ENCODE peak calls at places on chromosomes 16 and 17, in eight cellular contexts. F is LNCaP clone FGC, W is OCI-LY7, V is ovary, E is left lung, K is thoracic aorta, R is Calu3, Z is CD14-positive monocyte. G is an unnamed sample.
A peak's percentile ranks its signal among the peaks of the same experiment; 100 is the strongest.

GRCh38 chr17:14776791-14777190 is 475.9 kb downstream of the HS3ST3B1 start:
- DNase-seq in F (no peak), W (no peak), V (no peak), E (no peak), K (no peak), R (no peak), Z (no peak), G (no peak)

GRCh38 chr17:4881761-4882555 is 17.4 kb upstream of the C17orf107 start:
- DNase-seq in F (no peak), W (peak; percentile 65), V (peak; percentile 63), E (no peak), K (no peak), R (peak; percentile 78), Z (no peak), G (no peak)

GRCh38 chr17:9522074-9522473 is 53.5 kb downstream of the STX8 start:
- DNase-seq in F (no peak), W (peak; percentile 24), V (no peak), E (no peak), K (no peak), R (peak; percentile 19), Z (no peak), G (no peak)

GRCh38 chr16:29028457-29029167 is 43.8 kb downstream of the LAT start:
- DNase-seq in F (no peak), W (no peak), V (no peak), E (no peak), K (no peak), R (no peak), Z (no peak), G (peak; percentile 59)

GRCh38 chr17:16423226-16423872 is 8.0 kb downstream of the TRPV2 start:
- DNase-seq in F (no peak), W (no peak), V (no peak), E (no peak), K (no peak), R (no peak), Z (no peak), G (no peak)

GRCh38 chr16:1199342-1200013 is 25.6 kb downstream of the TPSG1 start:
- DNase-seq in F (no peak), W (no peak), V (no peak), E (no peak), K (no peak), R (no peak), Z (no peak), G (no peak)

GRCh38 chr17:44565866-44566443 is 8.7 kb downstream of the FZD2 start:
- DNase-seq in F (no peak), W (no peak), V (no peak), E (no peak), K (no peak), R (no peak), Z (no peak), G (no peak)

GRCh38 chr17:7748098-7748775 is 30.7 kb downstream of the DNAH2 start:
- DNase-seq in F (no peak), W (no peak), V (no peak), E (no peak), K (no peak), R (no peak), Z (no peak), G (no peak)

GRCh38 chr17:38579934-38580333 is 25.8 kb downstream of the SRCIN1 start:
- DNase-seq in F (no peak), W (no peak), V (no peak), E (no peak), K (no peak), R (peak; percentile 94), Z (no peak), G (no peak)

GRCh38 chr17:64172510-64172909 is 42.6 kb upstream of the ERN1 start:
- DNase-seq in F (no peak), W (no peak), V (no peak), E (no peak), K (no peak), R (no peak), Z (no peak), G (no peak)
- TF ChIP-seq CTCF in F (no peak), W (no peak), V (no peak), E (no peak), K (no peak), R (no peak), Z (no peak), G (no peak)

GRCh38 chr17:628089-628488 is 86.5 kb downstream of the VPS53 start:
- DNase-seq in F (no peak), W (no peak), V (no peak), E (no peak), K (no peak), R (no peak), Z (no peak), G (no peak)

GRCh38 chr17:628507-628941 is 86.1 kb downstream of the VPS53 start:
- DNase-seq in F (no peak), W (no peak), V (no peak), E (peak; percentile 43), K (no peak), R (no peak), Z (no peak), G (no peak)

GRCh38 chr17:633133-633532 is 81.5 kb downstream of the VPS53 start:
- DNase-seq in F (no peak), W (no peak), V (no peak), E (no peak), K (no peak), R (no peak), Z (no peak), G (no peak)

GRCh38 chr17:632551-632950 is 82.1 kb downstream of the VPS53 start:
- DNase-seq in F (no peak), W (no peak), V (no peak), E (no peak), K (no peak), R (no peak), Z (no peak), G (no peak)

DNA sequence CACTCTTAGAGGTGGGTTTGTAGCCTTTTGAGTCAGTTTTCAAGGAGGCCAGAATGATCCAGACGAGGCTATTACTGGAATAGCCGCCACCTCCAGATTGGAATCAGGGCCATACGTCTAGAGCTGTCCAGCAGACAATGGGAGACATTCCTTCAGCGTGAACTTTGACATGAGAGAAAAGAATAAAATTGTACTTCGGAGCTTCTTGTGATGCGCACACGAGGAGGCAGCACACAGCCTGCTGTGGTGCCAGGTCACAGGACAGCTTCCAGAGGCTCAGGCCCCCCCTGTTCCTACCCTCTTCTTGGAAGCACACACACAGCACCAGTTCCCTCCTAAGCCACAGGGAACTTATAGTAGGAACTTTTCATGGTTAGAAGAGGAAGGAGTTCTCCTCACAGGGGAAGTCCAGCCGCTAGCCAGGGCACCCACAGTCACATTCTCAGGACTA is 81.0 kb downstream of the VPS53 start:
- DNase-seq in F (no peak), W (no peak), V (no peak), E (peak; percentile 40), K (no peak), R (no peak), Z (no peak), G (no peak)
- TF ChIP-seq CTCF in F (no peak), W (no peak), V (no peak), E (no peak), K (no peak), R (no peak), Z (no peak), G (no peak)

GRCh38 chr17:76000016-76000754 is 470 bp upstream of the CDK3 start:
- DNase-seq in F (peak; percentile 66), W (peak; percentile 83), V (no peak), E (no peak), K (no peak), R (peak; percentile 74), Z (no peak), G (no peak)

GRCh38 chr17:76002100-76002499 is 1.4 kb downstream of the CDK3 start:
- DNase-seq in F (no peak), W (no peak), V (no peak), E (no peak), K (no peak), R (no peak), Z (no peak), G (no peak)

GRCh38 chr17:76003915-76004314 is 3.3 kb downstream of the CDK3 start:
- DNase-seq in F (no peak), W (no peak), V (no peak), E (no peak), K (no peak), R (no peak), Z (no peak), G (no peak)

GRCh38 chr17:75998327-75998795 is 2.3 kb upstream of the CDK3 start:
- DNase-seq in F (no peak), W (no peak), V (no peak), E (no peak), K (no peak), R (no peak), Z (no peak), G (no peak)

GRCh38 chr17:76000755-76001521 is at the start of gene CDK3:
- DNase-seq in F (no peak), W (no peak), V (no peak), E (no peak), K (no peak), R (no peak), Z (no peak), G (no peak)
- TF ChIP-seq CTCF in F (no peak), W (peak; percentile 61), V (no peak), E (peak; percentile 13), K (no peak), R (peak; percentile 20), Z (peak; percentile 71), G (no peak)

DNA sequence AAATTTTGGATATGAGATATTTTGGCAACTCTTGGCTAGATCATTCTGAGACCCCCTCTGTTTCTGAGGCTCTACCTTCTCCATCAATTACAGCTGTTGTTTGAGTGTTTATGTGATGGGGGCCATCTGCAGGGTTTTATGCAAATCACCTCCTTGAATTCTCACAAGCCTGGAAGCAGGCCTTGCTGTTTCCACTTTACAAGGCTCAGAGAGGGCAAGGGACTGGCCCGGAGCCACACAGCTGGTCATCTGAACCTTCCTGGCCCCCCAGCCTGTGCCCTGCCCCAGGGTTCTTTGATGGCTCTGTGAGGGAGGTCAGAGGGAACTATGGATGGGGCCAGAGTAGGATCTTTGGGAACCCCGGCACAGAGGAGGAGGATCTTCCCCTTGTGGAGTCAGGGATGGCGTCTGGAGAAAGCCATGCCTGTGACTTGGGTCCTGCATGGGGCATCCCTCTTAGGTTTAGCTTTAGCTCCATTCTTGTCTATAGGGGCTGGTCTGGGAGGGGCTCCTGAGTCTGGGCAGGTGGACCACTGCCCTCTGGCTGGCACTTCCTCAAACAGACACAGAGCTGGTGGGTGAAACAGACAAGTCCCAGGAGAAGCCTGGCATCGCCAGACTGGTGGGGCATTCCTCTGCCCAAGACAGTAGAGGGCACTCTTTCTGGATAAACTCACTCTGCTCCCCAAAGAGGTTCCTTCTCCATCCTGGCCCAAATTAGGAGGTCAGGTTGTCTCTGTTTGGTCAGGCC is 26.2 kb downstream of the IL21R start:
- DNase-seq in F (no peak), W (no peak), V (no peak), E (no peak), K (no peak), R (no peak), Z (peak; percentile 35), G (peak; percentile 58)
- TF ChIP-seq CTCF in F (no peak), W (peak; percentile 71), V (no peak), E (no peak), K (no peak), R (peak; percentile 44), Z (no peak), G (no peak)

GRCh38 chr17:75130632-75131277 is 787 bp downstream of the NT5C start:
- DNase-seq in F (no peak), W (peak; percentile 82), V (peak; percentile 59), E (peak; percentile 55), K (no peak), R (peak; percentile 61), Z (no peak), G (no peak)
- TF ChIP-seq CTCF in F (peak; percentile 51), W (peak; percentile 82), V (no peak), E (no peak), K (peak; percentile 16), R (peak; percentile 52), Z (peak; percentile 54), G (peak; percentile 22)